ENCODE peak calls at places on chromosomes 1 and 21, in eight cellular contexts. U is A172, R is thoracic aorta, V is T follicular helper cell, G is HT1080, C is NCI-H1092, J is mucosa of gallbladder, W is hippocampal formation. E is an unnamed sample.
A peak's percentile ranks its signal among the peaks of the same experiment; 100 is the strongest.

GRCh38 chr1:239711768-239712167 is 325.4 kb downstream of the CHRM3 start:
- DNase-seq in W (no peak), G (no peak), V (no peak), R (no peak), U (no peak), C (no peak), J (no peak), E (no peak)

GRCh38 chr1:5975133-5975880 is 16.9 kb downstream of the NPHP4 start:
- DNase-seq in W (peak; percentile 41), R (no peak), G (peak; percentile 53), V (peak; percentile 34), U (no peak), C (peak; percentile 50), J (peak; percentile 44), E (no peak)

GRCh38 chr1:59433440-59433813 is 136.5 kb downstream of the FGGY start:
- DNase-seq in W (no peak), R (no peak), U (peak; percentile 28), V (no peak), G (peak; percentile 23), J (no peak), C (no peak), E (no peak)

GRCh38 chr1:59163268-59164092 is 133.4 kb upstream of the FGGY start:
- DNase-seq in R (no peak), V (no peak), C (no peak), G (peak; percentile 62), J (no peak), U (peak; percentile 63), W (no peak), E (no peak)

GRCh38 chr1:10507111-10507879 is 32.5 kb downstream of the PEX14 start:
- DNase-seq in R (peak; percentile 46), G (peak; percentile 73), W (peak; percentile 53), J (peak; percentile 47), U (peak; percentile 73), C (peak; percentile 51), V (peak; percentile 32), E (peak; percentile 37)

GRCh38 chr1:93734999-93735398 is 53.4 kb upstream of the BCAR3 start:
- DNase-seq in J (no peak), V (no peak), W (no peak), G (no peak), U (no peak), R (no peak), C (no peak), E (no peak)

GRCh38 chr1:45493116-45493697 is 2.2 kb upstream of the TESK2 start:
- DNase-seq in U (peak; percentile 26), J (peak; percentile 65), W (peak; percentile 62), V (peak; percentile 26), C (peak; percentile 33), R (no peak), G (peak; percentile 57), E (no peak)

GRCh38 chr1:193111641-193112090 is 6.5 kb upstream of the GLRX2 start:
- DNase-seq in G (peak; percentile 84), R (no peak), U (peak; percentile 73), C (no peak), W (no peak), J (peak; percentile 58), V (no peak), E (peak; percentile 61)

GRCh38 chr1:16173447-16174260 is 17.8 kb upstream of the EPHA2 start:
- DNase-seq in J (peak; percentile 82), C (no peak), U (peak; percentile 89), G (peak; percentile 96), R (no peak), W (no peak), V (no peak), E (peak; percentile 99)

GRCh38 chr1:150820710-150821521 is 12.9 kb upstream of the CTSK start:
- DNase-seq in W (no peak), R (no peak), U (no peak), G (peak; percentile 37), V (no peak), J (no peak), C (no peak), E (peak; percentile 34)

GRCh38 chr21:45040739-45041138 is 33.6 kb upstream of the ADARB1 start:
- DNase-seq in J (no peak), C (no peak), G (no peak), V (no peak), U (no peak), W (no peak), R (no peak), E (no peak)

GRCh38 chr1:58888776-58889341 is 105.0 kb upstream of the JUN start:
- DNase-seq in J (no peak), G (peak; percentile 82), U (peak; percentile 54), V (no peak), R (no peak), C (no peak), W (no peak), E (peak; percentile 73)

GRCh38 chr1:177490240-177490639 is 319.5 kb downstream of the BRINP2 start:
- DNase-seq in W (no peak), J (no peak), R (no peak), V (no peak), C (no peak), U (no peak), G (no peak), E (no peak)

GRCh38 chr1:198775606-198776005 is 136.8 kb downstream of the PTPRC start:
- DNase-seq in G (peak; percentile 30), R (no peak), C (no peak), J (no peak), V (no peak), W (no peak), U (no peak), E (no peak)

GRCh38 chr1:21350132-21350885 is 60.0 kb upstream of the ECE1 start:
- DNase-seq in G (no peak), R (no peak), U (no peak), W (no peak), V (no peak), J (no peak), C (no peak), E (no peak)

GRCh38 chr1:2859219-2859880 is 57.9 kb upstream of the TTC34 start:
- DNase-seq in U (no peak), C (no peak), J (no peak), V (no peak), R (no peak), W (no peak), G (no peak), E (no peak)

GRCh38 chr21:32976791-32977190 is 48.9 kb upstream of the OLIG2 start:
- DNase-seq in C (no peak), W (no peak), U (no peak), R (no peak), G (no peak), J (no peak), V (no peak), E (no peak)

GRCh38 chr21:9758888-9759287 is 762.5 kb upstream of the TPTE start:
- DNase-seq in C (no peak), W (no peak), J (no peak), U (no peak), V (no peak), R (no peak), G (no peak), E (no peak)

GRCh38 chr1:225941220-225941948 is at the start of gene LEFTY2:
- DNase-seq in W (no peak), V (no peak), U (no peak), J (no peak), G (no peak), R (no peak), C (no peak), E (no peak)

GRCh38 chr1:217626321-217626720 is 4.6 kb downstream of the GPATCH2 start:
- DNase-seq in R (no peak), J (no peak), G (no peak), U (no peak), C (no peak), V (no peak), W (no peak), E (no peak)

GRCh38 chr1:101290119-101290921 is 53.5 kb downstream of the S1PR1 start:
- DNase-seq in G (no peak), R (no peak), W (no peak), C (no peak), V (no peak), U (no peak), J (no peak), E (no peak)

GRCh38 chr1:41682845-41683630 is 198.6 kb upstream of the EDN2 start:
- DNase-seq in G (peak; percentile 45), R (no peak), V (no peak), W (no peak), J (no peak), C (no peak), U (no peak), E (no peak)

GRCh38 chr1:175862418-175862817 is 119.0 kb upstream of the TNR start:
- DNase-seq in R (no peak), J (no peak), C (no peak), U (no peak), G (no peak), W (no peak), V (no peak), E (no peak)

GRCh38 chr1:58755468-58755872 is 28.4 kb downstream of the JUN start:
- DNase-seq in W (peak; percentile 50), U (peak; percentile 99), R (peak; percentile 68), C (no peak), G (peak; percentile 100), J (peak; percentile 75), V (no peak), E (peak; percentile 98)

GRCh38 chr1:226100436-226101347 is 38.2 kb downstream of the H3-3A start:
- DNase-seq in G (no peak), V (peak; percentile 17), C (peak; percentile 14), W (peak; percentile 19), R (no peak), J (no peak), U (no peak), E (no peak)

GRCh38 chr1:89276690-89277089 is 4.0 kb upstream of the GBP5 start:
- DNase-seq in W (no peak), G (no peak), C (no peak), J (no peak), V (no peak), R (no peak), U (no peak), E (no peak)

GRCh38 chr1:155049651-155050559 is 1.2 kb upstream of the ADAM15 start:
- DNase-seq in J (no peak), G (no peak), C (no peak), U (peak; percentile 64), W (no peak), V (no peak), R (no peak), E (no peak)

GRCh38 chr1:161478985-161479384 is 26.3 kb upstream of the FCGR2A start:
- DNase-seq in R (no peak), J (no peak), C (no peak), G (no peak), W (no peak), U (no peak), V (no peak), E (no peak)

GRCh38 chr21:32978346-32979270 is 47.1 kb upstream of the OLIG2 start:
- DNase-seq in U (no peak), V (no peak), G (no peak), J (no peak), C (no peak), W (peak; percentile 67), R (no peak), E (no peak)

E was measured in foreskin keratinocyte.